ENCODE peak calls at places on chromosomes 7 and 10, in ten cellular contexts. T, N, B, G, H, D, W, F, J and O are unnamed samples.

GRCh38 chr7:88040694-88041093 is 106.6 kb downstream of the ADAM22 start:
- DNase-seq in T (no peak), N (peak), B (peak), G (no peak), H (peak), D (peak), W (no peak), F (peak), J (no peak), O (no peak)

GRCh38 chr7:41568135-41568534 is 134.8 kb downstream of the INHBA start:
- DNase-seq in T (no peak), N (no peak), B (no peak), G (no peak), H (no peak), D (no peak), W (no peak), F (no peak), J (no peak), O (no peak)

GRCh38 chr7:82442492-82443043 is 1.0 kb downstream of the CACNA2D1 start:
- DNase-seq in T (no peak), N (no peak), B (peak), G (no peak), H (peak), D (no peak), W (no peak), F (peak), J (no peak), O (no peak)

GRCh38 chr10:61357687-61358086 is 95.5 kb downstream of the TMEM26 start:
- DNase-seq in T (no peak), N (no peak), B (no peak), G (no peak), H (no peak), D (no peak), W (no peak), F (no peak), J (no peak), O (no peak)

GRCh38 chr10:92760609-92761008 is 70.9 kb downstream of the HHEX start:
- DNase-seq in T (no peak), N (no peak), B (no peak), G (peak), H (peak), D (no peak), W (peak), F (peak), J (no peak), O (no peak)

GRCh38 chr7:124930655-124931597 is 1.3 kb upstream of the POT1 start:
- DNase-seq in T (no peak), N (no peak), B (no peak), G (no peak), H (no peak), D (no peak), W (no peak), F (no peak), J (no peak), O (no peak)

GRCh38 chr10:127424594-127425264 is 124.4 kb upstream of the NPS start:
- DNase-seq in T (no peak), N (no peak), B (no peak), G (peak), H (peak), D (no peak), W (no peak), F (peak), J (no peak), O (peak)

GRCh38 chr7:157302314-157302711 is 34.5 kb upstream of the DNAJB6 start:
- DNase-seq in T (peak), N (no peak), B (peak), G (peak), H (no peak), D (peak), W (peak), F (peak), J (peak), O (no peak)

GRCh38 chr10:129676014-129676413 is 209.0 kb downstream of the MGMT start:
- DNase-seq in T (no peak), N (no peak), B (no peak), G (no peak), H (no peak), D (no peak), W (no peak), F (no peak), J (no peak), O (no peak)

GRCh38 chr7:1812693-1813393 is 142.8 kb downstream of the ELFN1 start:
- DNase-seq in T (no peak), N (no peak), B (peak), G (no peak), H (no peak), D (no peak), W (no peak), F (no peak), J (no peak), O (peak)

GRCh38 chr10:104441601-104442000 is 88.0 kb downstream of the CFAP58 start:
- DNase-seq in T (no peak), N (no peak), B (no peak), G (peak), H (peak), D (peak), W (no peak), F (peak), J (no peak), O (no peak)

GRCh38 chr10:122282253-122282671 is 11.2 kb downstream of the BTBD16 start:
- DNase-seq in T (no peak), N (no peak), B (no peak), G (peak), H (peak), D (peak), W (no peak), F (peak), J (no peak), O (no peak)